ENCODE peak calls at places on chromosomes 6 and 20, in nine cellular contexts. K is tibial nerve, M is A549, N is GM12878, H is breast epithelium, E is body of pancreas, A is H54, V is stomach, Y is thyroid gland. J is an unnamed sample.

GRCh38 chr6:167543602-167544506 is 219.0 kb downstream of the TTLL2 start:
- DNase-seq in K (peak), M (no peak), N (no peak), H (no peak), E (no peak), A (no peak), V (no peak), Y (no peak), J (no peak)

GRCh38 chr20:44900231-44900854 is 9.5 kb upstream of the PABPC1L start:
- DNase-seq in K (no peak), M (no peak), N (no peak), H (no peak), E (no peak), A (no peak), V (no peak), Y (no peak), J (no peak)

GRCh38 chr6:32355018-32355417 is 16.7 kb downstream of the TSBP1 start:
- DNase-seq in K (no peak), M (no peak), N (no peak), H (no peak), E (no peak), A (no peak), V (no peak), Y (no peak), J (no peak)

GRCh38 chr6:40197371-40197770 is 263.1 kb upstream of the MOCS1 start:
- DNase-seq in K (no peak), M (no peak), N (no peak), H (no peak), E (no peak), A (no peak), V (no peak), Y (no peak), J (no peak)

GRCh38 chr20:3471397-3472021 is 691 bp downstream of the ATRN start:
- DNase-seq in K (no peak), M (no peak), N (no peak), H (no peak), E (no peak), A (no peak), V (no peak), Y (no peak), J (no peak)

GRCh38 chr6:139027620-139028182 is 844 bp upstream of the ABRACL start:
- DNase-seq in K (no peak), M (no peak), N (peak), H (no peak), E (peak), A (peak), V (peak), Y (peak), J (no peak)

GRCh38 chr20:46036370-46036769 is 7.4 kb downstream of the SLC12A5 start:
- DNase-seq in K (no peak), M (no peak), N (no peak), H (no peak), E (no peak), A (no peak), V (no peak), Y (no peak), J (no peak)

GRCh38 chr20:57960803-57961575 is 251.2 kb upstream of the PMEPA1 start:
- DNase-seq in K (no peak), M (no peak), N (no peak), H (no peak), E (no peak), A (no peak), V (no peak), Y (no peak), J (no peak)

GRCh38 chr6:149756261-149756636 is 6.7 kb downstream of the PCMT1 start:
- DNase-seq in K (no peak), M (no peak), N (no peak), H (no peak), E (no peak), A (no peak), V (no peak), Y (no peak), J (no peak)

GRCh38 chr20:504632-505075 is 38.9 kb downstream of the CSNK2A1 start:
- DNase-seq in K (no peak), M (no peak), N (no peak), H (no peak), E (no peak), A (no peak), V (no peak), Y (no peak), J (no peak)

GRCh38 chr6:95795927-95796326 is 218.6 kb downstream of the MANEA start:
- DNase-seq in K (no peak), M (no peak), N (no peak), H (no peak), E (no peak), A (no peak), V (no peak), Y (no peak), J (no peak)

GRCh38 chr6:15628499-15629131 is 34.2 kb downstream of the DTNBP1 start:
- DNase-seq in K (no peak), M (no peak), N (no peak), H (no peak), E (peak), A (peak), V (no peak), Y (no peak), J (no peak)

GRCh38 chr6:25404693-25405169 is 125.6 kb downstream of the CARMIL1 start:
- DNase-seq in K (no peak), M (no peak), N (peak), H (no peak), E (no peak), A (no peak), V (peak), Y (no peak), J (no peak)

GRCh38 chr6:144581807-144582537 is 296.8 kb downstream of the UTRN start:
- DNase-seq in K (no peak), M (peak), N (no peak), H (no peak), E (peak), A (no peak), V (no peak), Y (peak), J (no peak)

GRCh38 chr6:5995705-5996686 is 10.7 kb downstream of the NRN1 start:
- DNase-seq in K (peak), M (peak), N (no peak), H (no peak), E (peak), A (peak), V (no peak), Y (peak), J (peak)

GRCh38 chr6:136831873-136832562 is 9.6 kb downstream of the PEX7 start:
- DNase-seq in K (no peak), M (no peak), N (no peak), H (no peak), E (no peak), A (no peak), V (no peak), Y (no peak), J (no peak)

GRCh38 chr20:5864873-5865582 is 85.3 kb downstream of the TRMT6 start:
- DNase-seq in K (no peak), M (peak), N (no peak), H (no peak), E (peak), A (no peak), V (no peak), Y (no peak), J (no peak)

GRCh38 chr20:32227744-32228688 is 20.3 kb downstream of the POFUT1 start:
- DNase-seq in K (no peak), M (no peak), N (no peak), H (no peak), E (peak), A (no peak), V (peak), Y (no peak), J (no peak)

GRCh38 chr20:53174454-53174853 is 202.3 kb downstream of the TSHZ2 start:
- DNase-seq in K (no peak), M (no peak), N (no peak), H (no peak), E (no peak), A (no peak), V (no peak), Y (no peak), J (no peak)

GRCh38 chr6:91243436-91243835 is 656.6 kb upstream of the MAP3K7 start:
- DNase-seq in K (no peak), M (no peak), N (no peak), H (no peak), E (no peak), A (no peak), V (no peak), Y (no peak), J (no peak)

GRCh38 chr20:59560588-59561227 is 43.6 kb upstream of the PHACTR3 start:
- DNase-seq in K (no peak), M (peak), N (no peak), H (no peak), E (no peak), A (no peak), V (no peak), Y (no peak), J (no peak)

GRCh38 chr6:66599541-66599940 is 892.5 kb upstream of the EYS start:
- DNase-seq in K (no peak), M (no peak), N (no peak), H (no peak), E (no peak), A (no peak), V (no peak), Y (no peak), J (no peak)

GRCh38 chr6:170035896-170036295 is 255.0 kb downstream of the DLL1 start:
- DNase-seq in K (no peak), M (no peak), N (no peak), H (peak), E (no peak), A (no peak), V (peak), Y (no peak), J (peak)

GRCh38 chr6:38716825-38717224 is 1.7 kb downstream of the DNAH8 start:
- DNase-seq in K (no peak), M (no peak), N (no peak), H (no peak), E (no peak), A (no peak), V (no peak), Y (no peak), J (no peak)

GRCh38 chr6:21856096-21856825 is 262.7 kb downstream of the SOX4 start:
- DNase-seq in K (no peak), M (peak), N (no peak), H (no peak), E (peak), A (peak), V (no peak), Y (no peak), J (no peak)

GRCh38 chr20:4297141-4297826 is 281.9 kb upstream of the RNF24 start:
- DNase-seq in K (no peak), M (no peak), N (no peak), H (no peak), E (peak), A (no peak), V (no peak), Y (no peak), J (peak)

GRCh38 chr6:119079288-119079809 is 885 bp upstream of the FAM184A start:
- DNase-seq in K (no peak), M (no peak), N (no peak), H (no peak), E (peak), A (no peak), V (no peak), Y (no peak), J (no peak)

GRCh38 chr6:62775427-62776022 is 435.7 kb upstream of the FKBP1C start:
- DNase-seq in K (no peak), M (peak), N (no peak), H (no peak), E (peak), A (no peak), V (no peak), Y (no peak), J (no peak)

GRCh38 chr6:155493694-155494143 is 38.1 kb upstream of the NOX3 start:
- DNase-seq in K (no peak), M (peak), N (peak), H (no peak), E (peak), A (peak), V (peak), Y (no peak), J (peak)

GRCh38 chr6:46263709-46264091 is 92.9 kb upstream of the ENPP5 start:
- DNase-seq in K (no peak), M (no peak), N (no peak), H (no peak), E (no peak), A (no peak), V (no peak), Y (no peak), J (no peak)

DNA sequence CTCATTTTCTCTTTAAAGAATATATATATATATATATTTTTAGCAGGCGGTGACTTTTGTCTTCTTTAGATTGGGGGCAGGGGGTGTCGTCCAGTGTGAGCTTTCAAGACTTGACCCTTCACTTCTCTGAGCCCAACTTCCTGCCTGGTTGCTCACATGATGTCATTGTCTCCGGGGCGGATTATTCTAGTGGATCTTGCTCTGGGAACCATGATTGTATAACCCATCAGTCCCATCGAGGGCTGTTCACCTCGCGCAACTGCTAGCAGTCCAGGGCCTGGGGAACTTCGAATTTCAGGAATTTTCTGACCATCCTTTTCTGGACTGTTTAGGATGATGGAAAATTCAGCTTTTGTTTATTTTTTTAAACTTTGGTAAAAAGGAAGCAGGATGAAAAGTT is 1.0 kb downstream of the IGF2R start:
- DNase-seq in K (peak), M (peak), N (no peak), H (no peak), E (peak), A (peak), V (peak), Y (peak), J (peak)
- TF ChIP-seq POLR2A in K (peak), M (no peak), N (no peak), H (no peak), E (no peak), A (no peak), V (no peak), Y (no peak), J (no peak)

DNA sequence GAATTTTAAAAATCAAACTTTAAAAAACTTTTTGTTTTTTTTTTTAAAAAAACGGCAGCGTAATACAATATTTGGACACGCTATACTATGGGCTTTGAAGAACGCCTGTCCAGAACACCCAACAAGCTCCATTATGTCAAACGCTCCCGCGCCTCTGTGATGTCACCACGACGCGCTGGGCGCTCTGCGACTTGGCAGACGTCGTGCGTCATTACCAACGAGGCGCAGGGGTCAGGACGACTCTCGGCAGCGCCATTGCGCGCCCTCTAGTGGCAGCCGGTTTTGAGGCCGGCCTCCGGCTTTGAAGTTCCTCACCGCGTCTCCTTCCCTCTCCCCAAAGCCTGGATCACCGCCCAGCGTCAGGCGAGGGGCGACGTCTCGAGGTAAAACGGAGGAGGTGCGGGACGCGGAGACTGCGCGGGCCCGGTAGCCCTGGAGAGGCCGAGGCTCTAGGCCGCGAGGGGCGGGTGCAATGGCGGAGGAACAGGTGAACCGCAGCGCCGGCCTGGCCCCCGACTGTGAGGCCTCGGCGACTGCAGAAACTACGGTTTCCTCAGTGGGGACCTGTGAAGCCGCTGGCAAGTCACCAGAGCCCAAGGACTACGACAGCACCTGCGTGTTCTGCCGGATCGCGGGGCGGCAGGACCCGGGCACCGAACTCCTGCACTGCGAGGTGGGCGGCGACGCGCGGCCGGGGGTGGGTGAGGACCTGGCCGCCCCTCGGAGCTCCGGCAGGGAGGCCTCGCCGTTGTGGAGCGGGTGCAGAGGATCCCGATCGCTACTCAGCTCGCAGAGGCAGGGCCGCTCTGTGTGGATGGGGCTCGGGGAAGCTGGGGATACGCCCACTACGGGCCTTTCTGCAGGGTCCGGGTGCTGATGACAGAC is at the start of gene HINT3:
- DNase-seq in K (peak), M (peak), N (peak), H (peak), E (peak), A (peak), V (peak), Y (peak), J (peak)
- TF ChIP-seq POLR2A in K (peak), M (no peak), N (peak), H (peak), E (no peak), A (peak), V (no peak), Y (peak), J (peak)

DNA sequence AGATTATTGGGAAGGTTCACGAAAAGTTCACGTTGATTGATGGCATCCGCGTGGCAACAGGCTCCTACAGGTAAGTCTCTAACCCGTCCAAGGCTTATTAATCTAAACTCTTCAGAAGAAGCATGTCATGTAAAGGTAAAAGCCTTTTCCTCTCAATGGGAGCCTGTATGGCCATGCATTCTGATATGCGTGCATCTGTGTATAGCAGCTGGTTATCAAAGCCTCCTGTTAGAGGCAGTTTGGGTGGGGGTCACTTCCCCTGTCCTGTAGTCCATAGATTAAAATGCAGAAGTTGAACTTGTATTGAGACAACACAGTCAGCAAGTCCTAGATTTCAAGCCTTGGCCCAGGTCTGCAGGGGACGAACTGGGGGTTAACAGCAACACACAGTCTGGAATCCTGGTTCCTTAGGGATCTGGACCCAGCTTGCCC is 14.2 kb upstream of the DHX35 start:
- DNase-seq in K (no peak), M (no peak), N (no peak), H (no peak), E (no peak), A (no peak), V (no peak), Y (no peak), J (no peak)
- TF ChIP-seq POLR2A in K (no peak), M (no peak), N (no peak), H (no peak), E (no peak), A (no peak), V (no peak), Y (no peak), J (no peak)

GRCh38 chr6:26571592-26572296 is 25.0 kb upstream of the ABT1 start:
- DNase-seq in K (no peak), M (peak), N (peak), H (no peak), E (peak), A (no peak), V (no peak), Y (peak), J (no peak)

GRCh38 chr6:26563488-26563887 is 25.3 kb downstream of the HMGN4 start:
- DNase-seq in K (no peak), M (no peak), N (no peak), H (no peak), E (no peak), A (no peak), V (no peak), Y (no peak), J (no peak)

GRCh38 chr6:26570027-26570809 is 26.5 kb upstream of the ABT1 start:
- DNase-seq in K (no peak), M (no peak), N (no peak), H (no peak), E (no peak), A (no peak), V (no peak), Y (no peak), J (no peak)

GRCh38 chr6:26569433-26569764 is 27.4 kb upstream of the ABT1 start:
- DNase-seq in K (no peak), M (no peak), N (no peak), H (no peak), E (no peak), A (no peak), V (no peak), Y (no peak), J (no peak)

DNA sequence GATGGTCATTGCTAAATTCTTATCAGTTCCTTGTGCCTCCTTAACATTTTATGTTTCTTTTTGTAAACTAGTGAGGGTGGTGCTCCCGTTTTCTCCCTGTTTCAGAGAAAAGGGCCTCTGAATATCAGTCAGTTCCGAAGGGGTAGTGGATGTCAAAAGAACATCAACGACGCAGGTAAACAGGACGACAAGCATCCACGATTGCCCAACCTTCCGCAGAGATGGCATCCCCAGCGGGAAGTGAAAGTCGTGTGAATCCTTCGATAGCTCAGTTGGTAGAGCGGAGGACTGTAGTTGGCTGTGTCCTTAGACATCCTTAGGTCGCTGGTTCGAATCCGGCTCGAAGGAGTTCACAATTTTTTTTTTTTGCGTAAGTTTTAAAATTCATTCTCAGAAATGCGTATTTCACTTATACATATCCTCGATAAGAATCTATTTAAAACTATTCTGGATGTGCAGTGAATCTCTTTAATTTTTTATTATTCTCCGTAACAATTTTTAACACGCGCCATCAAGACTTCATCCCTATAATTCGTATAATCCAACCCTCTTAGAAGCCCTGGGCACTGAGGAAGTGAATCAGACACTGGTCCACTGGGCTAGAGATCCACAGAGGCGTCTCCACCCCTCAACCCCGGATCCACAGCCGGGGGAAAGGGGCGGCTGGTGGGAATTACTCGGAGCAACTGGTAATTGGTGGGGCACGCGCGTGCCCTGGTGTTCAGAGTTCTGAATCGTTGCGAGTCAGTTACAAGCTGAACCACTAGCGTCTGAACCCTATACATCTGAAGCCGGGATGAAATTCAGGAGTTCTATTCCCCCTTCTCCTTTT is 27.9 kb upstream of the ABT1 start:
- DNase-seq in K (peak), M (peak), N (peak), H (peak), E (peak), A (no peak), V (peak), Y (peak), J (peak)
- TF ChIP-seq POLR2A in K (no peak), M (no peak), N (no peak), H (no peak), E (no peak), A (no peak), V (no peak), Y (no peak), J (no peak)